ENCODE peak calls at places on chromosomes 16 and 17, in six cellular contexts. X, F, M, R, B and Y are unnamed samples. For H3K4me1, the result is how much of the 10 kb centered on the place peaks cover.

GRCh38 chr16:77794586-77794985 is 6.2 kb downstream of the VAT1L start:
- DNase-seq in R (no peak), B (no peak), X (no peak), F (no peak), M (no peak), Y (no peak)

GRCh38 chr17:20059728-20060188 is 50.6 kb downstream of the SPECC1 start:
- DNase-seq in X (peak), B (no peak), M (no peak), R (no peak), F (no peak), Y (no peak)

GRCh38 chr16:85419503-85420408 is 193.4 kb upstream of the GSE1 start:
- DNase-seq in F (no peak), B (no peak), X (no peak), M (no peak), R (no peak), Y (peak)

GRCh38 chr17:83189673-83190385 is 110.4 kb downstream of the METRNL start:
- DNase-seq in F (peak), B (peak), M (no peak), X (no peak), R (no peak), Y (peak)

GRCh38 chr17:81018044-81018802 is 16.7 kb upstream of the BAIAP2 start:
- DNase-seq in X (no peak), R (peak), M (peak), B (peak), F (no peak), Y (no peak)

GRCh38 chr17:79562117-79562805 is 48.6 kb downstream of the RBFOX3 start:
- DNase-seq in X (no peak), B (no peak), F (no peak), M (no peak), R (no peak), Y (no peak)

GRCh38 chr16:78788276-78788675 is 688.8 kb downstream of the WWOX start:
- DNase-seq in B (no peak), X (no peak), F (no peak), M (no peak), R (no peak), Y (no peak)

GRCh38 chr17:6780886-6781285 is 4.9 kb downstream of the FBXO39 start:
- DNase-seq in M (no peak), F (no peak), R (no peak), B (no peak), X (no peak), Y (no peak)

GRCh38 chr16:50246299-50247122 is 19.8 kb upstream of the ADCY7 start:
- DNase-seq in M (no peak), B (peak), F (no peak), R (no peak), X (no peak), Y (no peak)

GRCh38 chr16:50245417-50246298 is 20.7 kb upstream of the ADCY7 start:
- DNase-seq in F (no peak), B (peak), M (no peak), X (peak), R (peak), Y (peak)

GRCh38 chr16:50248845-50249244 is 17.5 kb upstream of the ADCY7 start:
- DNase-seq in M (no peak), X (no peak), R (no peak), F (no peak), B (no peak), Y (no peak)

GRCh38 chr16:50247906-50248608 is 18.3 kb upstream of the ADCY7 start:
- DNase-seq in M (no peak), R (no peak), B (no peak), F (no peak), X (no peak), Y (no peak)

DNA sequence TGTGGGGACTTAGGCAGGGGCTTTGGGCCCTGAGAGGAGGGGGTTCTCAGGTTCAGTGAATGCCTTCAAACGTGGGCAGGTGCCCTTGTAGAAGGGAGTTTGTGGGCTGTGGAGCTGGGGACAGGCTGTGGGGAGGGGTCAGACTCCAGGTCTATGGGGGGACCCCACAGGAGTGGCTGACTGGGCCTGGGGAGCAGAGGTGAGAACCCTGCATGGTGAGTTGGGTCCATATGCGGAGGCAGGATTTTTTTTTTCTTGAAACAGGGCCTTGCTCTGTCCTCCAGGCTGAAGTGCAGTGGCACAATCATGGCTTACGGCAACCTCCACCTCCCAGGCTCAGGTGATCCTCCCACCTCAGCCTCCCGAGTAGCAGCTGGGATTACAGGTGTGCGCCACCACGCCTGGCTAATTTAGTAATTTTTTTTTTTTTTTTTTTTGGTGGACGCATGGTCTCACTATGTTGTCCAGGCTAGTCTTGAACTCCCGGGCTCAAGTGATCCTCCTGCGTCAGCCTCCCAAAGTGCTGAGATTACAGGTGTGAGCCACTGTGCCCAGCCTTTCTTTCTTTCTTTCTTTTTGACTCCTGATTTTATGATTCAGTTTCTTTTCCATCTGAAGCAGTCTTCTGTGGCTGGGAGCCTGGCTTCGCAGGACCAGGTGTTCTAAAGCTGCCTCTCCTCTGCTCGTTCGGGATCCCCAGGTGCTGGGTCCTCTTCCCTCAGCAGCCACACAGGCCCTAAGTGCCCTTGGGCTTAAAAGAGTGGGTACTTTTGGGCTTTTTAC is 19.0 kb upstream of the ADCY7 start:
- DNase-seq in M (no peak), X (no peak), R (no peak), B (no peak), F (no peak), Y (no peak)
- H3K4me1 ChIP-seq in M (under half), X (under half), R (under half), B (under half), F (under half), Y (under half)

DNA sequence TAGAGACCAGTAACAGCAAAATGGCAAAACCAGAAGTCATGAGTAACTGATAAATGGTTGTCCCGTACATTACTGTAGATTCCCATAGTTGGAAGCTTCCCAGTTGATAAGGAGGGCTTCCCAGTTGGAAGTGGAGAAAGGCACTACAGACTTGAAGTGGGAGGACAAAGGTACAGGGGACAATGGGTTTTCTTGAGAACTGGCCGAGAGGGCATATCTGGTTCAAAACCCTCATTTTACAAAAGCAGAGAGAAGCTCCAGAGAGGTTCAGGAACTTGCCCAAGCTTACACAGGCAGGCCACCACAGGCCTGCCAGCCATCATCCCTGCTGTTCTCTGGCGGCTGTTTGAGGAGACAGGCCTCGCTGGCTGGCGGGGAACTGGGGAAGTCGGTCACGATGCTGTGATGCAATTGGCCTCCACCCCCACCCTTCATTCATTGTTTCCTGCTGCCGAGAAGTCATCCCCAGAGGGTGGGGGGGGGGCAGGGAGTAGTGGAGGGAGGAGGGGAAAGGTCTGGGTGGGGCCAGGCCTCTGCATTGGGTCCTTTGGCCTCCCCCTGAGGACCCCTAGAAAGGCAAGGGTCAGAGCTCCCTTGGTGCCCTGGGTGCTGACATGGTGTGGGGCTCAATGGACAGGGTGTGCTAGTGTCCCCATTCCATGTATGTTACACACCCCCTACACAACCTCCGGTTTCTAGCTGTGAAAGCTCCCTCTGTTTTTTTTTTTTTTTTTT is 3.0 kb downstream of the UBALD2 start:
- DNase-seq in B (peak), M (no peak), F (peak), R (peak), X (no peak), Y (peak)
- H3K4me1 ChIP-seq in B (half or more), M (under half), F (under half), R (half or more), X (under half), Y (under half)

GRCh38 chr16:89923640-89924297 is 627 bp downstream of the TUBB3 start:
- DNase-seq in F (no peak), R (no peak), B (no peak), M (peak), X (no peak), Y (no peak)
- H3K4me1 ChIP-seq in F (under half), R (under half), B (under half), M (under half), X (under half), Y (under half)

DNA sequence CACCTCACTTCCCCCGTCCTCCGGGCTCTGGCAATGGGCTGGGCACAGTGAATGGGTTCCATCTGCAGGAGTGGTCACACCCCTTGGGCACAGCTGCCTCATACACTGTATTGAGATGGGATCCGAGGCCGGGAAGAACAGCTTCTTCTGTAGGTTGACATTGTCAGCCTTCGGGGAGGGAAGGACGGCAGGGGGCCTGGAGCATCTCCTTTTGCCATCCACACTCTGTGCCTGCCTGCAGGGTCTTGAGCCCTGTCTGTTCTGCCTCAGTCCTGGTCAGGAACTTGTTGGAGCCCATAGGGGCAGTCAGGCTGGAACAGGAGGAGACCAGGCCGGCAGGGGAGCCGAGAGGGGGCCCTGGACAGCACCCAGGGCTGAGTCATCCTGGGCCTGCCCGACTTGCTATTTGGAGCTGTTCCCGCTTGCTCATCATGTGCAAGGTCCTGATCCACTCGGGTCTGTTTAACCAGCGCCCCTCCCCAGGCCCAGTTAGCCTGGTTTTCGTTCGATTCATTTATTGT is 286.8 kb downstream of the SEC14L1 start:
- DNase-seq in M (no peak), F (peak), X (peak), B (no peak), R (no peak), Y (peak)
- H3K4me1 ChIP-seq in M (under half), F (half or more), X (half or more), B (half or more), R (half or more), Y (half or more)

GRCh38 chr16:28924762-28925385 is at the start of gene RABEP2:
- DNase-seq in F (peak), R (peak), B (peak), M (peak), X (peak), Y (peak)
- H3K4me1 ChIP-seq in F (under half), R (under half), B (under half), M (under half), X (under half), Y (under half)

DNA sequence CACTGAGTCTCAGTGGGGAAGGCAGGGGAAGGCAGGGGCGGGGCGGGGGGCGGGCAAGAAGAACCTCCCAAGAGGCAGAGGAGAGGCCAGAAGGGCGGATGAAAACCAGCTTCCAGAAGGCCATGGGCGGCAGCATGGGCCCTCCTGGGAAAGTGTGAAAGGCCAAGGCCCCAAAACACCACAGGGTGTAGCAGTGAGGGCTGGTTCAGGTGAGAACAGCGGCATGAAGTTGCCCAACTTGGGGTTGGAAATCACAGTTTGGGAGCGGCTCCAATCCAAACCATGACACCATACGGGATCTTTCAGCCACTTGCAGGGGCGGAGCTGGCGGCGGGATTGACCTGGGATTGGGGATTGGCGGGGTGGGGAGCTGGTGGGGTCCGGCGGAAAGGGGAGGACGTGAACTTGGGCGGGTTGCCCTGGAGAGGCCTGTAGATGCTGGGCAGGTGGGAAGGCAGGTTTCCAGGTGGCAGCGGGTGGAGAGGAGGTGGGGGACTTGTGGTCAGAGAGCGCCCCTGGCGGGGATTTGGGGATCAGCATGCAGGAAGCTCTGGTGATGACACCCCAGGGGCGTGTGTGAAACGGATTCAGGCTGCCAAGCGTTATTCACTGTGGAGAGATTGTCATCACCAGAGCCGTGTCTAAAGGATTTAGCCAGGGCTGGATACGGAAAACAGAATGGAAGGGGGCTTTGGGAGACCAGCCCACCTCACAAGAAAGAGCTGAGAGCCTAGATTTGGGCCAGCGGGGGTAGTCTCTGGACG is 80.9 kb downstream of the ARHGAP23 start:
- DNase-seq in R (peak), B (peak), F (peak), X (peak), M (peak), Y (peak)
- H3K4me1 ChIP-seq in R (under half), B (under half), F (under half), X (under half), M (under half), Y (under half)

GRCh38 chr16:17302620-17303019 is 168.1 kb downstream of the XYLT1 start:
- DNase-seq in R (no peak), B (no peak), X (no peak), M (no peak), F (no peak), Y (no peak)
- H3K4me1 ChIP-seq in R (under half), B (under half), X (under half), M (under half), F (under half), Y (under half)